ENCODE peak calls at places on chromosomes 3 and 15, in seven cellular contexts. One of them, this sample, is unnamed.

GRCh38 chr3:81352867-81353266 is 408.6 kb downstream of the GBE1 start:
- DNase-seq in endothelial cell of umbilical vein: peak
- DNase-seq in HCT116: peak
- DNase-seq in uterus: no peak
- DNase-seq in ovary: no peak
- DNase-seq in tibial nerve: no peak
- DNase-seq in thyroid gland: no peak
- DNase-seq in this sample: no peak

GRCh38 chr3:22795917-22796316 is 407.2 kb upstream of the UBE2E2 start:
- DNase-seq in uterus: no peak
- DNase-seq in endothelial cell of umbilical vein: no peak
- DNase-seq in thyroid gland: no peak
- DNase-seq in ovary: no peak
- DNase-seq in tibial nerve: no peak
- DNase-seq in HCT116: no peak
- DNase-seq in this sample: no peak

GRCh38 chr3:119891944-119892721 is 110.2 kb downstream of the NR1I2 start:
- DNase-seq in uterus: no peak
- DNase-seq in tibial nerve: no peak
- DNase-seq in endothelial cell of umbilical vein: peak
- DNase-seq in ovary: peak
- DNase-seq in thyroid gland: peak
- DNase-seq in HCT116: peak
- DNase-seq in this sample: peak

GRCh38 chr15:41115088-41115651 is 910 bp downstream of the INO80 start:
- DNase-seq in endothelial cell of umbilical vein: peak
- DNase-seq in tibial nerve: no peak
- DNase-seq in HCT116: peak
- DNase-seq in thyroid gland: no peak
- DNase-seq in uterus: no peak
- DNase-seq in ovary: no peak
- DNase-seq in this sample: no peak

GRCh38 chr15:84947947-84948830 is 33.5 kb upstream of the PDE8A start:
- DNase-seq in ovary: no peak
- DNase-seq in uterus: peak
- DNase-seq in HCT116: no peak
- DNase-seq in thyroid gland: no peak
- DNase-seq in endothelial cell of umbilical vein: peak
- DNase-seq in tibial nerve: no peak
- DNase-seq in this sample: no peak

GRCh38 chr3:194577985-194578905 is 55.0 kb downstream of the TMEM44 start:
- DNase-seq in thyroid gland: no peak
- DNase-seq in endothelial cell of umbilical vein: peak
- DNase-seq in tibial nerve: no peak
- DNase-seq in HCT116: peak
- DNase-seq in uterus: no peak
- DNase-seq in ovary: no peak
- DNase-seq in this sample: peak

GRCh38 chr3:61793056-61793455 is 231.7 kb downstream of the PTPRG start:
- DNase-seq in uterus: no peak
- DNase-seq in endothelial cell of umbilical vein: no peak
- DNase-seq in ovary: no peak
- DNase-seq in tibial nerve: no peak
- DNase-seq in HCT116: no peak
- DNase-seq in thyroid gland: no peak
- DNase-seq in this sample: no peak

GRCh38 chr15:91456921-91457320 is 356.9 kb downstream of the SV2B start:
- DNase-seq in endothelial cell of umbilical vein: no peak
- DNase-seq in ovary: no peak
- DNase-seq in uterus: no peak
- DNase-seq in HCT116: no peak
- DNase-seq in thyroid gland: no peak
- DNase-seq in tibial nerve: no peak
- DNase-seq in this sample: no peak

GRCh38 chr3:60146121-60146520 is 1096.3 kb upstream of the CFAP20DC start:
- DNase-seq in endothelial cell of umbilical vein: no peak
- DNase-seq in tibial nerve: no peak
- DNase-seq in ovary: no peak
- DNase-seq in thyroid gland: no peak
- DNase-seq in uterus: no peak
- DNase-seq in HCT116: no peak
- DNase-seq in this sample: no peak

GRCh38 chr3:52704611-52705437 is 767 bp downstream of the GLT8D1 start:
- DNase-seq in endothelial cell of umbilical vein: peak
- DNase-seq in tibial nerve: no peak
- DNase-seq in thyroid gland: peak
- DNase-seq in ovary: peak
- DNase-seq in HCT116: no peak
- DNase-seq in uterus: no peak
- DNase-seq in this sample: peak

GRCh38 chr15:74724570-74725240 is 623 bp downstream of the CYP1A1 start:
- DNase-seq in uterus: no peak
- DNase-seq in tibial nerve: no peak
- DNase-seq in ovary: no peak
- DNase-seq in thyroid gland: no peak
- DNase-seq in HCT116: no peak
- DNase-seq in endothelial cell of umbilical vein: no peak
- DNase-seq in this sample: no peak

GRCh38 chr15:74725241-74725774 is at the start of gene CYP1A1:
- DNase-seq in endothelial cell of umbilical vein: no peak
- DNase-seq in uterus: no peak
- DNase-seq in tibial nerve: no peak
- DNase-seq in ovary: no peak
- DNase-seq in HCT116: no peak
- DNase-seq in thyroid gland: peak
- DNase-seq in this sample: no peak

GRCh38 chr15:74727727-74728126 is 2.4 kb upstream of the CYP1A1 start:
- DNase-seq in uterus: no peak
- DNase-seq in endothelial cell of umbilical vein: no peak
- DNase-seq in ovary: no peak
- DNase-seq in thyroid gland: peak
- DNase-seq in tibial nerve: no peak
- DNase-seq in HCT116: no peak
- DNase-seq in this sample: no peak

GRCh38 chr15:74726774-74727164 is 1.4 kb upstream of the CYP1A1 start:
- DNase-seq in thyroid gland: no peak
- DNase-seq in endothelial cell of umbilical vein: no peak
- DNase-seq in HCT116: no peak
- DNase-seq in uterus: no peak
- DNase-seq in ovary: no peak
- DNase-seq in tibial nerve: no peak
- DNase-seq in this sample: no peak

DNA sequence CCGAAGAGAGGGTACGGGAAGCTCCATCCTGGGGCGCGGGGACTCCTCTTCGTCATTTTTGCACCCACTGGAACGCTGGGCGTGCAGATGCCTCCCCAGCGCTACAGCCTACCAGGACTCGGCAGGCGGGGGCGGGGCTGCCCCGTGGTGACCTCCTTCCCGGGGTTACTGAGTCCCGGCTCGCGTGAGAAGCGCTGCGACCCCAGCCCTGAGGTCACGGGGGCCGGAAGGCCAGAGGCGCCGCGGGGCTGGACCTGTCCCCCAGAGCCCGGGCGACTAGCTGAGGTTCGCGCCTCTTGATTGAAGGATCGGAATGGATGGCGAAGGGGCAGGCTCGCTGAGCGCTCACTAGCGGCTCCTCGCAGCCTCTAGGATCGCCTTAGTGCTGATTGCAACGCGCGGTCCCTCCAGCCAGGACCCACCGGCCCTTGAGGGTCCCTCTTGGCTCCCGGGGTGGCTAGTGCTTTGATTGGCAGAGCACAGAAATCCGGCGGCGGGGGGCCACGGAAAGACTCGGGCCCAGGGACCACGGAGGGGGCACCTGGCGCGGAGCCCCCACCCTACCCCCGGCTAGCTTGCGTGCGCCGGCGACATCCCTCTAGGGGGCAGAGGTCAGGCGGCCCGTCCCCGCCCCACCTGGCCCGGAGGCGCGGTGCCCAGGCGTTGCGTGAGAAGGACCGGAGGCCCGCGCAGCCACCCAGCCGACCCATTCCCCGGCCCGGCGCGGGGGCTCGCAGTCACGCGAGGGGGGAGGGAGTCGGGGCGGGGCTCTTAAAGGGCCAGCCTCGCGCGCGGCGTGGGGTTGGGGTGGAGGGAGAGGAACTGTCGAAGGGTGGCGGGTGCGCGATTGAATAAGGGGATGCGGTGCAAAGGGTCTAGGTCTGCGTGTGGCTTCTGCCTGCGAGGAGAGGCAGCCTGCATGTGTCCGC is 781 bp upstream of the CYP1A1 start:
- DNase-seq in HCT116: no peak
- DNase-seq in endothelial cell of umbilical vein: peak
- DNase-seq in thyroid gland: peak
- DNase-seq in tibial nerve: no peak
- DNase-seq in uterus: peak
- DNase-seq in ovary: peak
- DNase-seq in this sample: no peak
- TF ChIP-seq POLR2A in HCT116: no peak
- TF ChIP-seq POLR2A in endothelial cell of umbilical vein: no peak
- TF ChIP-seq POLR2A in thyroid gland: no peak
- TF ChIP-seq POLR2A in tibial nerve: no peak
- TF ChIP-seq POLR2A in uterus: no peak
- TF ChIP-seq POLR2A in ovary: no peak
- TF ChIP-seq POLR2A in this sample: no peak

GRCh38 chr3:114450008-114450596 is 156.3 kb downstream of the TIGIT start:
- DNase-seq in HCT116: no peak
- DNase-seq in tibial nerve: no peak
- DNase-seq in uterus: no peak
- DNase-seq in endothelial cell of umbilical vein: no peak
- DNase-seq in thyroid gland: no peak
- DNase-seq in ovary: no peak
- DNase-seq in this sample: no peak

GRCh38 chr3:114452176-114452744 is 158.4 kb downstream of the TIGIT start:
- DNase-seq in uterus: no peak
- DNase-seq in endothelial cell of umbilical vein: peak
- DNase-seq in tibial nerve: no peak
- DNase-seq in ovary: no peak
- DNase-seq in thyroid gland: no peak
- DNase-seq in HCT116: no peak
- DNase-seq in this sample: no peak

GRCh38 chr3:114451051-114451451 is 157.2 kb downstream of the TIGIT start:
- DNase-seq in HCT116: no peak
- DNase-seq in tibial nerve: no peak
- DNase-seq in thyroid gland: no peak
- DNase-seq in ovary: peak
- DNase-seq in endothelial cell of umbilical vein: no peak
- DNase-seq in uterus: no peak
- DNase-seq in this sample: no peak

GRCh38 chr3:114453296-114453888 is 159.6 kb downstream of the TIGIT start:
- DNase-seq in ovary: no peak
- DNase-seq in thyroid gland: no peak
- DNase-seq in uterus: no peak
- DNase-seq in endothelial cell of umbilical vein: peak
- DNase-seq in HCT116: no peak
- DNase-seq in tibial nerve: no peak
- DNase-seq in this sample: no peak

DNA sequence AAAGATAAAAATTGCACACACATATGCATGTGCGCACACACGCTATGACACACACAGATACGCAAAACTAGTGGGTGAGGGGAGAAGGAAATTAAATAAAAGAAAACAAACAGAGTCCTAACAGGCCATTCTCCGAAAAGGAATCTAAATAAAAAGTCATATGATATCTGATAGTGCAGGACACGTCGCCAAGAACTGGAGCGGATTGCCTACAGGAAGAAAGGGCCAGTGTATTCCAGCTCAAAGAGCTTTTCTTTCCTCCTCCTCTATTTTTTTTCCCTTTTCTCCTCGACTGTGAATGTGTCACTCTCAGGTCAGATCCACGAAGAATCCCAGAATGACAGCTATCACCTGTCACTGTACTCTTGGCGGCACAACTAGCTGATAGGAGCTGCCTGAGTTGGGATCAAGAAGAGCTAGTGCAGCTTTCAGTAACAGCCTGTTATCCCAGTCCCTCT is 157.8 kb downstream of the TIGIT start:
- DNase-seq in endothelial cell of umbilical vein: peak
- DNase-seq in uterus: no peak
- DNase-seq in thyroid gland: peak
- DNase-seq in tibial nerve: no peak
- DNase-seq in ovary: peak
- DNase-seq in HCT116: no peak
- DNase-seq in this sample: no peak
- TF ChIP-seq POLR2A in endothelial cell of umbilical vein: no peak
- TF ChIP-seq POLR2A in uterus: no peak
- TF ChIP-seq POLR2A in thyroid gland: no peak
- TF ChIP-seq POLR2A in tibial nerve: no peak
- TF ChIP-seq POLR2A in ovary: no peak
- TF ChIP-seq POLR2A in HCT116: no peak
- TF ChIP-seq POLR2A in this sample: no peak

GRCh38 chr15:45022871-45023658 is at the start of gene SORD:
- DNase-seq in uterus: peak
- DNase-seq in tibial nerve: peak
- DNase-seq in ovary: peak
- DNase-seq in thyroid gland: peak
- DNase-seq in endothelial cell of umbilical vein: peak
- DNase-seq in HCT116: peak
- DNase-seq in this sample: peak
- TF ChIP-seq POLR2A in uterus: no peak
- TF ChIP-seq POLR2A in tibial nerve: no peak
- TF ChIP-seq POLR2A in ovary: no peak
- TF ChIP-seq POLR2A in thyroid gland: peak
- TF ChIP-seq POLR2A in endothelial cell of umbilical vein: no peak
- TF ChIP-seq POLR2A in HCT116: no peak
- TF ChIP-seq POLR2A in this sample: peak

GRCh38 chr3:140365872-140366697 is 311.8 kb upstream of the TRIM42 start:
- DNase-seq in tibial nerve: no peak
- DNase-seq in ovary: no peak
- DNase-seq in endothelial cell of umbilical vein: no peak
- DNase-seq in HCT116: no peak
- DNase-seq in thyroid gland: no peak
- DNase-seq in uterus: no peak
- DNase-seq in this sample: no peak

GRCh38 chr3:140375002-140375401 is 302.9 kb upstream of the TRIM42 start:
- DNase-seq in thyroid gland: no peak
- DNase-seq in ovary: no peak
- DNase-seq in tibial nerve: no peak
- DNase-seq in HCT116: no peak
- DNase-seq in uterus: no peak
- DNase-seq in endothelial cell of umbilical vein: no peak
- DNase-seq in this sample: no peak

GRCh38 chr3:140368223-140368811 is 309.5 kb upstream of the TRIM42 start:
- DNase-seq in ovary: no peak
- DNase-seq in HCT116: no peak
- DNase-seq in thyroid gland: no peak
- DNase-seq in uterus: no peak
- DNase-seq in endothelial cell of umbilical vein: no peak
- DNase-seq in tibial nerve: no peak
- DNase-seq in this sample: no peak

GRCh38 chr3:140376136-140376889 is 301.6 kb upstream of the TRIM42 start:
- DNase-seq in HCT116: no peak
- DNase-seq in endothelial cell of umbilical vein: no peak
- DNase-seq in tibial nerve: no peak
- DNase-seq in uterus: no peak
- DNase-seq in ovary: no peak
- DNase-seq in thyroid gland: no peak
- DNase-seq in this sample: no peak

GRCh38 chr3:140370686-140371085 is 307.2 kb upstream of the TRIM42 start:
- DNase-seq in endothelial cell of umbilical vein: no peak
- DNase-seq in tibial nerve: no peak
- DNase-seq in thyroid gland: no peak
- DNase-seq in HCT116: no peak
- DNase-seq in uterus: no peak
- DNase-seq in ovary: no peak
- DNase-seq in this sample: no peak
- TF ChIP-seq POLR2A in endothelial cell of umbilical vein: no peak
- TF ChIP-seq POLR2A in tibial nerve: no peak
- TF ChIP-seq POLR2A in thyroid gland: no peak
- TF ChIP-seq POLR2A in HCT116: no peak
- TF ChIP-seq POLR2A in uterus: no peak
- TF ChIP-seq POLR2A in ovary: no peak
- TF ChIP-seq POLR2A in this sample: no peak

This sample was measured in erythroblast.